ENCODE peak calls at places on chromosome 4, in nine cellular contexts. One of them, this sample, is unnamed.

GRCh38 chr4:117324851-117325491 is 239.6 kb upstream of the TRAM1L1 start:
- DNase-seq in type B pancreatic cell: no peak
- DNase-seq in CD4-positive, alpha-beta T cell: no peak
- DNase-seq in IMR-90: peak
- DNase-seq in transverse colon: no peak
- DNase-seq in glutamatergic neuron: no peak
- DNase-seq in fibroblast of pulmonary artery: peak
- DNase-seq in psoas muscle: no peak
- DNase-seq in cardiac muscle cell: no peak
- DNase-seq in this sample: no peak

GRCh38 chr4:38034986-38035882 is 75.0 kb downstream of the PTTG2 start:
- DNase-seq in type B pancreatic cell: no peak
- DNase-seq in CD4-positive, alpha-beta T cell: no peak
- DNase-seq in IMR-90: peak
- DNase-seq in transverse colon: no peak
- DNase-seq in glutamatergic neuron: no peak
- DNase-seq in fibroblast of pulmonary artery: peak
- DNase-seq in psoas muscle: no peak
- DNase-seq in cardiac muscle cell: peak
- DNase-seq in this sample: peak

GRCh38 chr4:138636791-138637190 is 378.8 kb upstream of the NOCT start:
- DNase-seq in type B pancreatic cell: no peak
- DNase-seq in CD4-positive, alpha-beta T cell: no peak
- DNase-seq in IMR-90: no peak
- DNase-seq in transverse colon: no peak
- DNase-seq in glutamatergic neuron: peak
- DNase-seq in fibroblast of pulmonary artery: no peak
- DNase-seq in psoas muscle: no peak
- DNase-seq in cardiac muscle cell: no peak
- DNase-seq in this sample: no peak

GRCh38 chr4:102022343-102022742 is 231.8 kb downstream of the BANK1 start:
- DNase-seq in type B pancreatic cell: no peak
- DNase-seq in CD4-positive, alpha-beta T cell: no peak
- DNase-seq in IMR-90: no peak
- DNase-seq in transverse colon: no peak
- DNase-seq in glutamatergic neuron: no peak
- DNase-seq in fibroblast of pulmonary artery: peak
- DNase-seq in psoas muscle: no peak
- DNase-seq in cardiac muscle cell: no peak
- DNase-seq in this sample: no peak

GRCh38 chr4:138627096-138627495 is 384.9 kb upstream of the SLC7A11 start:
- DNase-seq in type B pancreatic cell: no peak
- DNase-seq in CD4-positive, alpha-beta T cell: no peak
- DNase-seq in IMR-90: peak
- DNase-seq in transverse colon: no peak
- DNase-seq in glutamatergic neuron: no peak
- DNase-seq in fibroblast of pulmonary artery: no peak
- DNase-seq in psoas muscle: no peak
- DNase-seq in cardiac muscle cell: no peak
- DNase-seq in this sample: no peak

GRCh38 chr4:60019180-60019579 is 1180.9 kb upstream of the ADGRL3 start:
- DNase-seq in type B pancreatic cell: no peak
- DNase-seq in CD4-positive, alpha-beta T cell: no peak
- DNase-seq in IMR-90: no peak
- DNase-seq in transverse colon: no peak
- DNase-seq in glutamatergic neuron: no peak
- DNase-seq in fibroblast of pulmonary artery: no peak
- DNase-seq in psoas muscle: no peak
- DNase-seq in cardiac muscle cell: no peak
- DNase-seq in this sample: no peak

GRCh38 chr4:95507147-95507546 is 41.6 kb downstream of the UNC5C start:
- DNase-seq in type B pancreatic cell: no peak
- DNase-seq in CD4-positive, alpha-beta T cell: no peak
- DNase-seq in IMR-90: no peak
- DNase-seq in transverse colon: no peak
- DNase-seq in glutamatergic neuron: no peak
- DNase-seq in fibroblast of pulmonary artery: no peak
- DNase-seq in psoas muscle: no peak
- DNase-seq in cardiac muscle cell: no peak
- DNase-seq in this sample: no peak

GRCh38 chr4:624705-625590 is at the start of gene PDE6B:
- DNase-seq in type B pancreatic cell: no peak
- DNase-seq in CD4-positive, alpha-beta T cell: no peak
- DNase-seq in IMR-90: no peak
- DNase-seq in transverse colon: no peak
- DNase-seq in glutamatergic neuron: no peak
- DNase-seq in fibroblast of pulmonary artery: no peak
- DNase-seq in psoas muscle: no peak
- DNase-seq in cardiac muscle cell: no peak
- DNase-seq in this sample: no peak

GRCh38 chr4:154928640-154929257 is 147.7 kb downstream of the RBM46 start:
- DNase-seq in type B pancreatic cell: no peak
- DNase-seq in CD4-positive, alpha-beta T cell: no peak
- DNase-seq in IMR-90: peak
- DNase-seq in transverse colon: no peak
- DNase-seq in glutamatergic neuron: peak
- DNase-seq in fibroblast of pulmonary artery: peak
- DNase-seq in psoas muscle: no peak
- DNase-seq in cardiac muscle cell: peak
- DNase-seq in this sample: no peak
- TF ChIP-seq CTCF in type B pancreatic cell: peak
- TF ChIP-seq CTCF in CD4-positive, alpha-beta T cell: no peak
- TF ChIP-seq CTCF in IMR-90: peak
- TF ChIP-seq CTCF in transverse colon: peak
- TF ChIP-seq CTCF in glutamatergic neuron: no peak
- TF ChIP-seq CTCF in fibroblast of pulmonary artery: peak
- TF ChIP-seq CTCF in psoas muscle: no peak
- TF ChIP-seq CTCF in cardiac muscle cell: peak
- TF ChIP-seq CTCF in this sample: peak

DNA sequence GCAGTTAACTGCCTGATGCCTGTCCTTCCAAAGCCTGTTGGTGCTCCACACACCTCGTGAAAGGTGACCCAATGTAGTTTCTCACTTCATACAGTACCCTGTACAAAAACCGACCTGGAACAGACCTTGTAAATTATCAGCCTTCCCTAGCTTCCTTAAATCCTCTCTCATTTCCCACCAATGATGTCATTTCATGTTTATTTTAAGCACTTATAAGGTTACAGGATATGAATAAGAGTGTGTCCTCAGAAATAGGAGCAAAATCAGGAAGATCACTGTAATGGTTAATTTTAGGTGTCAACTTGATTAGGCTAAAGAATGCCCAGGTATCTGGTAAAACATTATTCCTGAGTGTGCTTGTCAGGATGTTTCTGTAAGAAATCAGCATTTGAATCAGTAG is 44.7 kb downstream of the TMEM150C start:
- DNase-seq in type B pancreatic cell: no peak
- DNase-seq in CD4-positive, alpha-beta T cell: no peak
- DNase-seq in IMR-90: peak
- DNase-seq in transverse colon: no peak
- DNase-seq in glutamatergic neuron: no peak
- DNase-seq in fibroblast of pulmonary artery: peak
- DNase-seq in psoas muscle: no peak
- DNase-seq in cardiac muscle cell: no peak
- DNase-seq in this sample: no peak
- TF ChIP-seq CTCF in type B pancreatic cell: no peak
- TF ChIP-seq CTCF in CD4-positive, alpha-beta T cell: no peak
- TF ChIP-seq CTCF in IMR-90: no peak
- TF ChIP-seq CTCF in transverse colon: no peak
- TF ChIP-seq CTCF in glutamatergic neuron: no peak
- TF ChIP-seq CTCF in fibroblast of pulmonary artery: no peak
- TF ChIP-seq CTCF in psoas muscle: no peak
- TF ChIP-seq CTCF in cardiac muscle cell: no peak
- TF ChIP-seq CTCF in this sample: no peak

DNA sequence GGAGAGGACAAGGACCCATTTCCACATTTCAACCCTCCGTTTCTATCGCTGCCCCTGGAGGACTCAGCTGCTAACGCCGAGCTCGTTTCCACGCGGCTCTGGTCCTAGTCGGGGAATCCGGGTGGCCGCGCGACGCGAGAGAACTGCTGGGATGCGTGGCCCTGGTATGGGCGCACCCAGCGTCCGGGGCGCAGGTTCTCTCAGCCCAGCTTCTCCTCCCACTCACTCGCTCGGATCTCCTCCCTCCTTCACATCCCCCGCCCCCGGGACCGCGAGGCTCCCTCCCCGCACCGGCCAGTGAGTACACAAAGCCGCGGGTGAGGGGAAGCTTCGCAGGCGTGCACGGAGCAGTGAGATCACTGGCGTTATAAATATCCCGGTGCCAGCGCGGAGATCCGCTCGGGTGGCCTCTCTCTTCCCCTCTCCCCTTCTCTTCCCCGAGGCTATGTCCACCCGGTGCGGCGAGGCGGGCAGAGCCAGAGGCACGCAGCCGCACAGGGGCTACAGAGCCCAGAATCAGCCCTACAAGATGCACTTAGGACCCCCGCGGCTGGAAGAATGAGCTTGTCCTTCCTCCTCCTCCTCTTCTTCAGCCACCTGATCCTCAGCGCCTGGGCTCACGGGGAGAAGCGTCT is at the start of gene FGF5:
- DNase-seq in type B pancreatic cell: peak
- DNase-seq in CD4-positive, alpha-beta T cell: no peak
- DNase-seq in IMR-90: peak
- DNase-seq in transverse colon: peak
- DNase-seq in glutamatergic neuron: peak
- DNase-seq in fibroblast of pulmonary artery: peak
- DNase-seq in psoas muscle: peak
- DNase-seq in cardiac muscle cell: peak
- DNase-seq in this sample: peak
- TF ChIP-seq CTCF in type B pancreatic cell: no peak
- TF ChIP-seq CTCF in CD4-positive, alpha-beta T cell: no peak
- TF ChIP-seq CTCF in IMR-90: no peak
- TF ChIP-seq CTCF in transverse colon: no peak
- TF ChIP-seq CTCF in glutamatergic neuron: no peak
- TF ChIP-seq CTCF in fibroblast of pulmonary artery: no peak
- TF ChIP-seq CTCF in psoas muscle: no peak
- TF ChIP-seq CTCF in cardiac muscle cell: no peak
- TF ChIP-seq CTCF in this sample: no peak

GRCh38 chr4:13998850-13999249 is 371.3 kb upstream of the BOD1L1 start:
- DNase-seq in type B pancreatic cell: no peak
- DNase-seq in CD4-positive, alpha-beta T cell: no peak
- DNase-seq in IMR-90: no peak
- DNase-seq in transverse colon: no peak
- DNase-seq in glutamatergic neuron: no peak
- DNase-seq in fibroblast of pulmonary artery: no peak
- DNase-seq in psoas muscle: no peak
- DNase-seq in cardiac muscle cell: no peak
- DNase-seq in this sample: no peak

DNA sequence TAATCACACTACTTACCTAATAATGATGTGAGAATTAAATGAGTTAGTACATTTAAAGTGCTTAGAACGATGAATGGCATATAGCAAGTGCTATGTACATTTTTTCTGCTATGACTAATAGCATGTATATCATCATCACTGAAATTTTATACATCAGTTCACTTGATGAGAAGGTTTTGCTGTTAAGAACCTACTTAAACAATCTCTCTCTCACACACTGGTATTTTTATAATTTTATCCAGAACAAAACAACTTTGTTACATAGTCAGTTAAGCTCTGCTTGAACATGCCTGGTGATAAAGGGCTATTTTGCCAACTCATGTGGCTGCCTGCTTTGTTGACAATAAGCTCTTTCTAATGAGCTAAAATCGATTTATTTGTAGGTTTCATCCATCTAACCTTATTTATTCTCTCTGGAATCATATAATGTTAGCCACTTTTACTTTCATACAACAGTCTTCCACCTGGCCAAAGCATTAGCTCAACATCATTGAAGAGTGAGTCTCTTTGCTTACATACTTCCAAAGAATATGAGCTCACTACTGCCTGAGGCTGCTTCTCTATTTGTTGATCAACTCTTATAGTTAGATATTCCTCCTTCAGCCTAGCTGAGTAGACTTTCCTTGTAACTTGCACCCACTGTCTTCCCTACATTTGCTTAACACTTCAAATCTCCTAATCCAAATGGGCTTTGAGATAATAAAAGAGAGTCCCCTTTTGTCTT is 372.7 kb upstream of the BOD1L1 start:
- DNase-seq in type B pancreatic cell: no peak
- DNase-seq in CD4-positive, alpha-beta T cell: no peak
- DNase-seq in IMR-90: peak
- DNase-seq in transverse colon: no peak
- DNase-seq in glutamatergic neuron: no peak
- DNase-seq in fibroblast of pulmonary artery: no peak
- DNase-seq in psoas muscle: no peak
- DNase-seq in cardiac muscle cell: no peak
- DNase-seq in this sample: no peak
- TF ChIP-seq CTCF in type B pancreatic cell: no peak
- TF ChIP-seq CTCF in CD4-positive, alpha-beta T cell: no peak
- TF ChIP-seq CTCF in IMR-90: no peak
- TF ChIP-seq CTCF in transverse colon: no peak
- TF ChIP-seq CTCF in glutamatergic neuron: no peak
- TF ChIP-seq CTCF in fibroblast of pulmonary artery: no peak
- TF ChIP-seq CTCF in psoas muscle: no peak
- TF ChIP-seq CTCF in cardiac muscle cell: no peak
- TF ChIP-seq CTCF in this sample: no peak

GRCh38 chr4:150145090-150145949 is 67.1 kb downstream of the DCLK2 start:
- DNase-seq in type B pancreatic cell: no peak
- DNase-seq in CD4-positive, alpha-beta T cell: no peak
- DNase-seq in IMR-90: peak
- DNase-seq in transverse colon: no peak
- DNase-seq in glutamatergic neuron: no peak
- DNase-seq in fibroblast of pulmonary artery: no peak
- DNase-seq in psoas muscle: no peak
- DNase-seq in cardiac muscle cell: no peak
- DNase-seq in this sample: no peak
- TF ChIP-seq CTCF in type B pancreatic cell: peak
- TF ChIP-seq CTCF in CD4-positive, alpha-beta T cell: no peak
- TF ChIP-seq CTCF in IMR-90: peak
- TF ChIP-seq CTCF in transverse colon: no peak
- TF ChIP-seq CTCF in glutamatergic neuron: peak
- TF ChIP-seq CTCF in fibroblast of pulmonary artery: peak
- TF ChIP-seq CTCF in psoas muscle: no peak
- TF ChIP-seq CTCF in cardiac muscle cell: no peak
- TF ChIP-seq CTCF in this sample: peak

GRCh38 chr4:10611673-10612072 is 72.9 kb downstream of the CLNK start:
- DNase-seq in type B pancreatic cell: no peak
- DNase-seq in CD4-positive, alpha-beta T cell: no peak
- DNase-seq in IMR-90: peak
- DNase-seq in transverse colon: no peak
- DNase-seq in glutamatergic neuron: no peak
- DNase-seq in fibroblast of pulmonary artery: peak
- DNase-seq in psoas muscle: no peak
- DNase-seq in cardiac muscle cell: no peak
- DNase-seq in this sample: no peak
- TF ChIP-seq CTCF in type B pancreatic cell: no peak
- TF ChIP-seq CTCF in CD4-positive, alpha-beta T cell: no peak
- TF ChIP-seq CTCF in IMR-90: no peak
- TF ChIP-seq CTCF in transverse colon: no peak
- TF ChIP-seq CTCF in glutamatergic neuron: no peak
- TF ChIP-seq CTCF in fibroblast of pulmonary artery: no peak
- TF ChIP-seq CTCF in psoas muscle: no peak
- TF ChIP-seq CTCF in cardiac muscle cell: no peak
- TF ChIP-seq CTCF in this sample: no peak

This sample was measured in neural crest cell.